ENCODE peak calls at places on chromosomes 11 and 22, in four cellular contexts. J is HS-5, M is AG04450, O is heart right ventricle. S is an unnamed sample.
A peak's percentile ranks its signal among the peaks of the same experiment; 100 is the strongest.

GRCh38 chr11:66814678-66815077 is 28.6 kb upstream of the RCE1 start:
- DNase-seq in J (no peak), M (no peak), O (no peak), S (no peak)

GRCh38 chr11:6693342-6694228 is 10.4 kb upstream of the MRPL17 start:
- DNase-seq in J (peak; percentile 67), M (peak; percentile 38), O (peak; percentile 44), S (peak; percentile 76)

GRCh38 chr11:34926101-34926830 is 9.8 kb downstream of the PDHX start:
- DNase-seq in J (peak; percentile 49), M (no peak), O (no peak), S (peak; percentile 69)

GRCh38 chr11:117479372-117479771 is 151.7 kb downstream of the CEP164 start:
- DNase-seq in J (no peak), M (no peak), O (no peak), S (no peak)

GRCh38 chr11:85495918-85496317 is 131.2 kb downstream of the DLG2 start:
- DNase-seq in J (no peak), M (no peak), O (no peak), S (no peak)

GRCh38 chr22:49449377-49449776 is 378.3 kb downstream of the BRD1 start:
- DNase-seq in J (no peak), M (no peak), O (no peak), S (no peak)

GRCh38 chr22:39456262-39457046 is at the start of gene MGAT3:
- DNase-seq in J (no peak), M (no peak), O (no peak), S (no peak)

GRCh38 chr11:1848640-1849265 is 4.1 kb upstream of the LSP1 start:
- DNase-seq in J (no peak), M (no peak), O (no peak), S (no peak)

GRCh38 chr11:12174145-12175143 is 64.1 kb downstream of the MICAL2 start:
- DNase-seq in J (peak; percentile 77), M (no peak), O (no peak), S (peak; percentile 47)

GRCh38 chr22:21823740-21824438 is 43.6 kb downstream of the MAPK1 start:
- DNase-seq in J (no peak), M (no peak), O (no peak), S (peak; percentile 62)

GRCh38 chr11:1841511-1842148 is 2.8 kb downstream of the TNNI2 start:
- DNase-seq in J (no peak), M (no peak), O (no peak), S (no peak)

GRCh38 chr11:10456519-10456918 is 1.5 kb downstream of the AMPD3 start:
- DNase-seq in J (no peak), M (no peak), O (no peak), S (no peak)

GRCh38 chr22:41641854-41642253 is 20.8 kb downstream of the XRCC6 start:
- DNase-seq in J (no peak), M (no peak), O (no peak), S (no peak)

GRCh38 chr11:8717876-8718753 is 35.5 kb downstream of the RPL27A start:
- DNase-seq in J (no peak), M (peak; percentile 89), O (peak; percentile 57), S (peak; percentile 95)

GRCh38 chr11:59867946-59868345 is 1.7 kb upstream of the TCN1 start:
- DNase-seq in J (no peak), M (no peak), O (no peak), S (no peak)

GRCh38 chr22:22753526-22754267 is 109.3 kb downstream of the GGTLC2 start:
- DNase-seq in J (no peak), M (no peak), O (no peak), S (peak; percentile 2)

GRCh38 chr11:110966131-110966530 is 253.9 kb upstream of the ARHGAP20 start:
- DNase-seq in J (no peak), M (no peak), O (no peak), S (peak; percentile 56)

GRCh38 chr22:24937114-24937513 is 9.4 kb downstream of the LHFPL7 start:
- DNase-seq in J (no peak), M (no peak), O (no peak), S (peak; percentile 42)

GRCh38 chr11:8773916-8774537 is 91.4 kb downstream of the RPL27A start:
- DNase-seq in J (no peak), M (no peak), O (no peak), S (no peak)

GRCh38 chr11:106087815-106088435 is 10.5 kb downstream of the AASDHPPT start:
- DNase-seq in J (peak; percentile 16), M (no peak), O (peak; percentile 11), S (peak; percentile 70)

GRCh38 chr22:48703265-48703941 is 1124.3 kb downstream of the BRD1 start:
- DNase-seq in J (no peak), M (no peak), O (no peak), S (no peak)

GRCh38 chr11:59578369-59578768 is 37.2 kb downstream of the OSBP start:
- DNase-seq in J (no peak), M (no peak), O (no peak), S (no peak)

GRCh38 chr11:108092134-108092533 is 29.2 kb upstream of the ACAT1 start:
- DNase-seq in J (no peak), M (no peak), O (no peak), S (no peak)